ENCODE peak calls at places on chromosomes 16 and 17, in eight cellular contexts. C is iris pigment epithelial cell; W is fibroblast of the aortic adventitia; U is stimulated activated CD4-positive, alpha-beta T cell treated with anti-CD3 and anti-CD28 coated beads, TNF-alpha, amount 100 ng/mL, for 48 hours; T is C1 segment of cervical spinal cord; B is HT1080; S is CD8-positive, alpha-beta T cell; Q is IMR-90. R is an unnamed sample.

GRCh38 chr16:56451753-56452689 is 667 bp downstream of the OGFOD1 start:
- DNase-seq in W (peak; percentile 27), U (no peak), B (no peak), Q (peak; percentile 31), T (peak; percentile 15), C (peak; percentile 52), S (no peak), R (no peak)

GRCh38 chr17:79145548-79145947 is 70.9 kb downstream of the ENGASE start:
- DNase-seq in W (no peak), U (no peak), B (no peak), T (no peak), S (no peak), Q (no peak), C (no peak), R (no peak)

GRCh38 chr17:66167189-66167815 is 24.6 kb downstream of the CEP112 start:
- DNase-seq in B (no peak), Q (no peak), C (no peak), U (no peak), S (no peak), W (no peak), T (no peak), R (no peak)

GRCh38 chr17:72342582-72343527 is 222.0 kb downstream of the SOX9 start:
- DNase-seq in S (no peak), B (no peak), T (peak; percentile 68), U (no peak), Q (no peak), W (no peak), C (peak; percentile 36), R (no peak)

GRCh38 chr16:83338941-83339340 is 468.8 kb upstream of the HSBP1 start:
- DNase-seq in S (no peak), W (no peak), Q (peak; percentile 37), C (peak; percentile 48), B (peak; percentile 91), T (no peak), U (no peak), R (no peak)

GRCh38 chr17:74512624-74513084 is 18.6 kb downstream of the CD300LB start:
- DNase-seq in W (peak; percentile 18), Q (no peak), T (no peak), B (peak; percentile 12), S (no peak), C (no peak), U (peak; percentile 50), R (no peak)

GRCh38 chr17:37239690-37240344 is 136.0 kb upstream of the C17orf78 start:
- DNase-seq in W (peak; percentile 77), B (peak; percentile 13), Q (peak; percentile 72), S (no peak), T (no peak), U (no peak), C (peak; percentile 80), R (no peak)

GRCh38 chr16:50711862-50712567 is 18.6 kb downstream of the NOD2 start:
- DNase-seq in C (no peak), U (no peak), W (no peak), S (no peak), T (peak; percentile 75), B (no peak), Q (no peak), R (no peak)

GRCh38 chr16:53434436-53435065 is at the start of gene RBL2:
- DNase-seq in S (peak; percentile 83), T (peak; percentile 81), B (peak; percentile 70), U (peak; percentile 24), C (peak; percentile 87), Q (peak; percentile 25), W (peak; percentile 17), R (peak; percentile 71)

GRCh38 chr17:62678214-62678919 is 50.9 kb downstream of the MRC2 start:
- DNase-seq in C (no peak), W (no peak), S (no peak), U (no peak), Q (no peak), B (no peak), T (no peak), R (no peak)

GRCh38 chr16:68486671-68487495 is 38.6 kb upstream of the SMPD3 start:
- DNase-seq in U (no peak), T (no peak), B (no peak), S (no peak), W (no peak), Q (no peak), C (no peak), R (no peak)

GRCh38 chr16:84084570-84085270 is 32.0 kb downstream of the MBTPS1 start:
- DNase-seq in B (peak; percentile 44), T (no peak), S (peak; percentile 65), Q (peak; percentile 65), C (peak; percentile 66), W (peak; percentile 59), U (peak; percentile 45), R (peak; percentile 53)

GRCh38 chr17:83083368-83084201 is 4.2 kb downstream of the METRNL start:
- DNase-seq in Q (peak; percentile 99), C (peak; percentile 96), W (peak; percentile 99), T (no peak), B (peak; percentile 82), U (peak; percentile 54), S (peak; percentile 70), R (peak; percentile 46)

GRCh38 chr17:63833026-63833740 is 5.7 kb upstream of the FTSJ3 start:
- DNase-seq in B (no peak), S (no peak), U (no peak), T (no peak), W (no peak), Q (no peak), C (no peak), R (no peak)

GRCh38 chr16:89200124-89200849 is at the start of gene SLC22A31:
- DNase-seq in T (no peak), W (no peak), Q (no peak), S (no peak), U (no peak), C (peak; percentile 21), B (no peak), R (no peak)

GRCh38 chr17:47423406-47424295 is 99.9 kb downstream of the EFCAB13 start:
- DNase-seq in C (peak; percentile 10), U (no peak), T (no peak), B (no peak), W (no peak), Q (no peak), S (no peak), R (no peak)

GRCh38 chr17:29048440-29049360 is 5.8 kb downstream of the PIPOX start:
- DNase-seq in C (peak; percentile 12), B (peak; percentile 10), Q (peak; percentile 32), U (no peak), T (no peak), W (no peak), S (no peak), R (no peak)

GRCh38 chr16:89365044-89365467 is 125.3 kb downstream of the ANKRD11 start:
- DNase-seq in Q (peak; percentile 95), U (no peak), S (no peak), T (no peak), C (peak; percentile 94), B (peak; percentile 39), W (peak; percentile 85), R (no peak)

GRCh38 chr17:1146551-1147265 is 33.1 kb downstream of the ABR start:
- DNase-seq in Q (no peak), S (no peak), T (no peak), B (no peak), U (no peak), W (no peak), C (no peak), R (no peak)

GRCh38 chr17:79077587-79077986 is 3.0 kb downstream of the ENGASE start:
- DNase-seq in U (no peak), T (no peak), Q (no peak), B (no peak), S (no peak), C (no peak), W (no peak), R (no peak)

GRCh38 chr16:20352615-20353014 is at the start of gene UMOD:
- DNase-seq in W (no peak), C (no peak), S (no peak), B (no peak), U (no peak), T (no peak), Q (no peak), R (no peak)

GRCh38 chr17:15171433-15172047 is 93.6 kb downstream of the PMP22 start:
- DNase-seq in U (peak; percentile 1), W (peak; percentile 71), S (no peak), C (peak; percentile 83), T (peak; percentile 41), B (peak; percentile 67), Q (peak; percentile 75), R (no peak)

GRCh38 chr16:17635183-17635582 is 164.4 kb upstream of the XYLT1 start:
- DNase-seq in U (no peak), Q (no peak), C (no peak), B (no peak), S (no peak), T (no peak), W (no peak), R (no peak)

GRCh38 chr16:12519986-12520385 is 283.7 kb downstream of the CPPED1 start:
- DNase-seq in Q (no peak), U (no peak), S (no peak), W (no peak), T (no peak), C (no peak), B (no peak), R (no peak)

GRCh38 chr17:39777534-39778365 is 40.0 kb downstream of the GRB7 start:
- DNase-seq in S (no peak), C (no peak), Q (no peak), W (no peak), U (no peak), B (no peak), T (no peak), R (no peak)

GRCh38 chr16:76583466-76583865 is 306.3 kb downstream of the CNTNAP4 start:
- DNase-seq in Q (no peak), B (no peak), S (no peak), C (peak; percentile 0), W (peak; percentile 14), U (no peak), T (no peak), R (no peak)